ENCODE peak calls at places on chromosomes 5 and 9, in four cellular contexts. G is A549, M is K562, V is endothelial cell of umbilical vein. J is an unnamed sample.

GRCh38 chr9:109745335-109746283 is 34.4 kb upstream of the PALM2AKAP2 start:
- DNase-seq in G (no peak), V (no peak), M (no peak), J (peak)

GRCh38 chr9:13992136-13992798 is 321.7 kb downstream of the NFIB start:
- DNase-seq in M (no peak), V (no peak), G (no peak), J (no peak)

GRCh38 chr9:37174247-37174646 is 53.9 kb downstream of the ZCCHC7 start:
- DNase-seq in V (peak), M (no peak), G (no peak), J (no peak)

GRCh38 chr9:113907282-113907681 is 31.2 kb downstream of the ZNF618 start:
- DNase-seq in G (no peak), M (no peak), V (no peak), J (no peak)

GRCh38 chr5:2109566-2109965 is 226.8 kb upstream of the IRX4 start:
- DNase-seq in G (no peak), V (no peak), M (no peak), J (no peak)

GRCh38 chr9:134681061-134681661 is 39.6 kb downstream of the COL5A1 start:
- DNase-seq in G (no peak), M (no peak), V (no peak), J (no peak)

GRCh38 chr9:136358016-136358415 is 5.5 kb downstream of the DNLZ start:
- DNase-seq in V (no peak), M (no peak), G (no peak), J (no peak)

GRCh38 chr5:5017827-5018559 is 122.1 kb upstream of the ADAMTS16 start:
- DNase-seq in G (peak), M (no peak), V (no peak), J (no peak)

GRCh38 chr5:141430332-141431113 is at the start of gene PCDHGA12:
- DNase-seq in V (peak), M (peak), G (peak), J (peak)

GRCh38 chr9:115024925-115025535 is 92.9 kb downstream of the TNC start:
- DNase-seq in G (no peak), V (no peak), M (no peak), J (no peak)

GRCh38 chr9:75464726-75465125 is 376.4 kb downstream of the OSTF1 start:
- DNase-seq in V (no peak), M (no peak), G (no peak), J (no peak)

GRCh38 chr5:178529080-178529479 is 61.1 kb downstream of the COL23A1 start:
- DNase-seq in M (no peak), V (no peak), G (no peak), J (peak)

GRCh38 chr5:166074839-166075481 is 2216.5 kb upstream of the WWC1 start:
- DNase-seq in G (no peak), M (no peak), V (no peak), J (peak)

GRCh38 chr5:178554311-178554710 is 35.9 kb downstream of the COL23A1 start:
- DNase-seq in M (no peak), V (no peak), G (no peak), J (no peak)

GRCh38 chr5:78824826-78825225 is 160.3 kb downstream of the ARSB start:
- DNase-seq in M (no peak), G (no peak), V (no peak), J (no peak)

GRCh38 chr5:77935516-77936364 is 159.6 kb upstream of the TBCA start:
- DNase-seq in M (no peak), V (no peak), G (no peak), J (peak)

GRCh38 chr5:143401253-143401845 is 2.1 kb downstream of the NR3C1 start:
- DNase-seq in V (peak), G (no peak), M (no peak), J (no peak)

GRCh38 chr9:111603041-111603440 is 3.6 kb upstream of the PTGR1 start:
- DNase-seq in V (peak), M (no peak), G (no peak), J (no peak)

GRCh38 chr5:50547303-50547702 is 106.2 kb upstream of the EMB start:
- DNase-seq in V (no peak), M (no peak), G (no peak), J (peak)

GRCh38 chr5:56412601-56413379 is 179.7 kb upstream of the ANKRD55 start:
- DNase-seq in V (no peak), M (no peak), G (no peak), J (peak)

GRCh38 chr5:139760066-139761056 is 35.2 kb upstream of the PSD2 start:
- DNase-seq in G (no peak), M (no peak), V (no peak), J (no peak)

GRCh38 chr5:102971693-102972293 is 148.1 kb downstream of the GIN1 start:
- DNase-seq in G (peak), V (peak), M (no peak), J (peak)

GRCh38 chr9:70983723-70984280 is 137.6 kb downstream of the TRPM3 start:
- DNase-seq in G (no peak), M (no peak), V (no peak), J (no peak)

GRCh38 chr9:71769175-71770165 is 1.2 kb upstream of the CEMIP2 start:
- DNase-seq in V (peak), M (peak), G (peak), J (peak)

GRCh38 chr9:105993051-105993854 is 298.9 kb downstream of the TMEM38B start:
- DNase-seq in M (no peak), G (no peak), V (no peak), J (no peak)

GRCh38 chr9:122656378-122656777 is 1.0 kb downstream of the OR1B1 start:
- DNase-seq in M (no peak), G (no peak), V (peak), J (no peak)

GRCh38 chr9:76905984-76906861 is at the start of gene PRUNE2:
- DNase-seq in G (peak), M (no peak), V (peak), J (peak)

GRCh38 chr5:53219174-53219573 is 109.6 kb upstream of the MOCS2 start:
- DNase-seq in M (no peak), V (no peak), G (no peak), J (no peak)

GRCh38 chr5:176892663-176893062 is 6.5 kb downstream of the HK3 start:
- DNase-seq in M (no peak), V (no peak), G (no peak), J (no peak)

GRCh38 chr9:16294371-16294770 is 576.1 kb downstream of the BNC2 start:
- DNase-seq in M (no peak), V (no peak), G (no peak), J (no peak)

DNA sequence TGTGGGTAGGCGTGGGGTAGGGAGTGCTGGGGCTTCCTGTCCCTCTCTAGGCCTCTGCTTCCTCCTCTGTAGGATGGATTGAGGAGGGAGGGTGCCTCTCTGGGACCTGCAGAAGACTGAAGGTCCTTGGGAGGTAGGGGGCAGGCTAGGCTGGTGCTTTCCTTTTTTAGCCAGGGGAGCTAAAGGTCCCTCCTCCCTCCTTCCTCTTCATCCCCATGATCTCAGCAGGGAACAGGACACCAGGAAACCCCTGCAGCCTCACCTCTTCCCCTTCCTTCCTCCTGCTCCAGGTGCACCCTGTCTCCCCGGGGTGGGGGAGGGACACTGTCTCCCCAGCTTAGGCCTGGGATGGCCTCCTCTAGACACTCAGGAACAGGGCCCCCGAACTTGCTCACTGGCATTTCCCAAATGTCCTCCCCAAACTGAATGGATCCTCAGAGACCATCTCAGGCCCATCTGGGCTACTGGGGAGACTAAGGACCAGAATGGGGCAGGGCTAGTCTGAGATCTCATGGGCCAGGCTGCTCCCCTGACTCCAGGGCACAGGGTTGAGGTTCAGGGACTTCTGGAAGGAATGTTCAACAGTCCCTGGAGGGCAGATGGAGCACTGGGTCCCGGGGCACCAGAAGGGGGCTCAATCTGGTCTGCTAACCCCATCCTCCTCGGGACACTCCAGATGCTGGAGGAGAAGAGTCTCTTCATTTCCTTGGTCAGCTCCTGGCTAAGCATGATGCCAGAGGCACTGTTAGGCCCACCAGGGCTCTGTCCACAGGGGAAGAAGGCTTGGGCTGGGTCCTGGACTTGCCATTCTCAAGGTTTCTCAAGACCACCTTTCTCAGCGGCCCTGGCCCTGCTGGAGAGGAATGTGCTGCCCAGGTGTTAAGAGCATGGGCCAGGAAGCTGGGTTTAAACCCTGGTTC is 8.2 kb downstream of the SH2D3C start:
- DNase-seq in G (no peak), M (no peak), V (peak), J (peak)
- H3K4me3 ChIP-seq in G (no peak), M (peak), V (peak), J (peak)

GRCh38 chr9:116232425-116233159 is 79.0 kb downstream of the PAPPA start:
- DNase-seq in V (no peak), G (peak), M (no peak), J (no peak)
- TF ChIP-seq MYC in V (no peak), G (no peak), M (no peak), J (no peak)

DNA sequence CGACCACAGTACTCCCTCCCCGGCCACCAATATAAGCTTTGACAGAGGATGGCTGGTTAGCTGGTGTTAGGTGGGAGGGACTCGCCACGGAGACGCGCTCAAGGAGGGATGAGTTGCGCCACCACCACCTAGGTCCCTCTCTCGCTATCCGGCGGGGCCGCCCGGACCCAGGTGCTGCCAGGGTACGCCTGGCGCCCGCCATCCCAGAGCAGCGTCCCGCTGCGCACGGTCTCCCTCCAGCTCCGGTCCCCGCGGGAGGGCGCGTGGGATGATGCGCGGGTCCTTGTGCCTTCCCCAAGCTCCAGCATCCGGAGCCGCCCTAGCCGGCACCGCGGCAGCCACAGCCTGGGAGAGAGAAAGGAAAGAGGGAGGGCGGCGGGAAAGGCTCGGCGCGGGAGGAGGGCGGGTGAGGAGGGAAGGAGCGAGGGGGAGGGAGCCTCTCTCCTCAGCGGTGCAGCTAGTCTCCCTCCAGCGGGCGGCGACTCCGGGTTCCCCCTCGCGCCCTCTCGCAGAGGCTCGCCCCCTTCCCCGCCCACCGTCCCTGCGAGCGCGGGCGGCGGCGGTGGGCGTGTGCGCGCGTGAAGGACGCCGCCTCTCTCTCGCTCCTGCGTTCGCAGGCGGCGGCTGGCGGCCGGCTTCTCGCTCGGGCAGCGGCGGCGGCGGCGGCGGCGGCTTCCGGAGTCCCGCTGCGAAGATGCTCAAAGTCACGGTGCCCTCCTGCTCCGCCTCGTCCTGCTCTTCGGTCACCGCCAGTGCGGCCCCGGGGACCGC is at the start of gene CAMK4:
- DNase-seq in G (peak), V (peak), M (peak), J (peak)
- H3K4me3 ChIP-seq in G (peak), V (peak), M (peak), J (no peak)

GRCh38 chr9:489198-490197 is 274.8 kb downstream of the DOCK8 start:
- DNase-seq in M (no peak), G (peak), V (peak), J (no peak)
- TF ChIP-seq MYC in M (no peak), G (no peak), V (no peak), J (no peak)

GRCh38 chr9:125757834-125758233 is 10.7 kb downstream of the PBX3 start:
- DNase-seq in V (no peak), G (no peak), M (no peak), J (no peak)
- H3K4me3 ChIP-seq in V (no peak), G (no peak), M (no peak), J (no peak)

GRCh38 chr5:39424751-39425524 is at the start of gene DAB2:
- DNase-seq in G (peak), M (peak), V (peak), J (peak)

GRCh38 chr5:39422886-39423285 is 1.9 kb downstream of the DAB2 start:
- DNase-seq in V (peak), M (no peak), G (no peak), J (no peak)

GRCh38 chr5:39422036-39422606 is 2.7 kb downstream of the DAB2 start:
- DNase-seq in V (no peak), G (no peak), M (no peak), J (no peak)

GRCh38 chr5:39420482-39421145 is 4.2 kb downstream of the DAB2 start:
- DNase-seq in G (no peak), V (peak), M (no peak), J (no peak)

GRCh38 chr5:39423331-39423751 is 1.4 kb downstream of the DAB2 start:
- DNase-seq in V (peak), G (peak), M (peak), J (no peak)
- TF ChIP-seq MYC in V (no peak), G (no peak), M (no peak), J (no peak)